ENCODE peak calls at places on chromosomes 11 and 22, in six cellular contexts. W is left lung, I is GM23338, M is progenitor cell of endocrine pancreas, Q is kidney epithelial cell, E is cardiac muscle cell. R is an unnamed sample.

GRCh38 chr11:59114344-59114743 is 7.3 kb downstream of the FAM111B start:
- DNase-seq in W (no peak), I (no peak), M (no peak), Q (no peak), E (no peak), R (no peak)

GRCh38 chr11:66289548-66290331 is 797 bp upstream of the YIF1A start:
- DNase-seq in W (peak), I (peak), M (peak), Q (no peak), E (no peak), R (peak)

GRCh38 chr11:12201016-12201985 is 90.9 kb downstream of the MICAL2 start:
- DNase-seq in W (no peak), I (no peak), M (no peak), Q (peak), E (peak), R (no peak)

GRCh38 chr11:48003926-48004325 is 23.6 kb downstream of the PTPRJ start:
- DNase-seq in W (no peak), I (no peak), M (no peak), Q (no peak), E (no peak), R (no peak)

GRCh38 chr11:85903406-85903805 is 48.2 kb downstream of the CCDC83 start:
- DNase-seq in W (no peak), I (no peak), M (no peak), Q (no peak), E (no peak), R (no peak)

GRCh38 chr11:89441606-89442005 is 49.6 kb downstream of the NOX4 start:
- DNase-seq in W (no peak), I (no peak), M (no peak), Q (no peak), E (no peak), R (no peak)

GRCh38 chr11:89433278-89433677 is 57.9 kb downstream of the NOX4 start:
- DNase-seq in W (no peak), I (no peak), M (no peak), Q (no peak), E (no peak), R (no peak)

GRCh38 chr11:123770712-123771111 is 16.4 kb upstream of the OR6X1 start:
- DNase-seq in W (no peak), I (no peak), M (no peak), Q (no peak), E (no peak), R (no peak)

GRCh38 chr11:124799384-124800225 is 601 bp downstream of the MSANTD2 start:
- DNase-seq in W (peak), I (peak), M (peak), Q (no peak), E (peak), R (peak)

GRCh38 chr11:23112987-23113886 is 253.0 kb upstream of the CCDC179 start:
- DNase-seq in W (no peak), I (peak), M (no peak), Q (peak), E (peak), R (peak)

GRCh38 chr11:94767701-94768601 is at the start of gene AMOTL1:
- DNase-seq in W (peak), I (peak), M (peak), Q (peak), E (peak), R (peak)
- TF ChIP-seq CTCF in W (no peak), I (no peak), M (peak), Q (no peak), E (no peak), R (no peak)

DNA sequence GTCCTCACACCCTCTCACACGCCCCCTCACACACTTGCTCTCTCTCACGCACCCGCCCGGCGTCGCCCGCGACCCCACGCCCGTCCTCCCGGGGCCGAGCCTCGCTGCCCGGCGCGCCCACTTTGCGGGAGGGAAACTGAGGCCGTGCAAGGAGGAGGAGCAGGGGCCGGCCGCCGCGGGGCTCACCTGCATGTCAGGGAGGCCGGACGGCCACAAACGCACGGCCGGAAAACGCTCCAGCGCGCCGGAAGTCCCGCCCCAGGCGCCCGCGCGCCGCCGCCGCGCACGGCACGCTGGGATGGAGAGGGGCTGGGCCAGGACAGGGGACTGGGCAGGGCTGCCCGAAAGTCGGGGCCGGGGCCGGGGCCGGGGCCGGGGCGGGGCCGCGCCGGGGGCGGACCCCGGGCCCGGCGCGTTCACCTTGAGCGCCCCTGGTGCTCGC is at the start of gene CHID1:
- DNase-seq in W (peak), I (peak), M (peak), Q (no peak), E (peak), R (peak)
- TF ChIP-seq CTCF in W (no peak), I (no peak), M (no peak), Q (no peak), E (no peak), R (no peak)

DNA sequence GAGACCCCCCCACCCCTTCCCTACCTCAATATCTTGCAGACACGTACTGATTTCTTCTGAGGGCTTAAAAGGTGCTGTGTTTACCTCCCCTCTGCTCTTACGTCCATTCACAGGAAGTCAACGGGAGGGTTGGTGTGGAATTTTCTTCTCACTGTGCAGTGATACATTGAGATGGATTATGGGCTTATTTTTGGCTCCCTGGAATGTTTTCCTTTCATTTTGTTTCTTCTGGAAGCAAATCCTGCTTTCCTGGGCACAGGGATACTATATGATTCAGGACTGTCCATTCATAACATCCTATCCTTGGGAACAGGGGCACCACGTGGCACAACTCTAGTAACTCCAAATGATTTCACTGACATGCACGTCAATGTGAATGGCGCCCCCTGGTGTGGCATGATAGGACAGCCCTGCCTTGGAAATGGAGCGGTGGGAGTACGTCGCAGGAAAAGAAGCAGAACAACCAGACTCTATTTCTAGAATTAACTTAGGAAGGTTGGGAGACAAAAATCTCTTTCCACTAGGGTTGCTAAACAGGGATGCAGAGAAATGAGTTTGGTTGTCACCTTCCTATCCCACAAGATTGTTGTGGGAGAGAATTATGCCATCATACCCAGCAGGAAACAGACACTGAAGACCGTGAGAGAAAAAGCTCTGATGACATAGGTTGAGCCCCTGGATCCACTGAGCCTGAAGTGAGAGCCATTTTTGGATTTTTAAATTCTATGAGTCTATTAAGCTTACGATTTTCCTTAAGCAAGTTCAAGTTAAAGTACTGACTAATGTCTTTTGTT is 146.5 kb upstream of the RAG2 start:
- DNase-seq in W (peak), I (peak), M (peak), Q (peak), E (peak), R (peak)
- TF ChIP-seq CTCF in W (peak), I (peak), M (peak), Q (peak), E (peak), R (peak)

GRCh38 chr22:48905206-48905975 is 922.3 kb downstream of the BRD1 start:
- DNase-seq in W (no peak), I (no peak), M (no peak), Q (no peak), E (no peak), R (no peak)
- TF ChIP-seq CTCF in W (no peak), I (no peak), M (no peak), Q (no peak), E (no peak), R (no peak)

GRCh38 chr22:36340621-36341020 is 47.1 kb downstream of the MYH9 start:
- DNase-seq in W (no peak), I (no peak), M (no peak), Q (no peak), E (no peak), R (no peak)
- TF ChIP-seq CTCF in W (no peak), I (no peak), M (no peak), Q (no peak), E (no peak), R (no peak)

GRCh38 chr11:44484211-44484610 is 81.3 kb upstream of the CD82 start:
- DNase-seq in W (no peak), I (peak), M (no peak), Q (no peak), E (peak), R (peak)
- TF ChIP-seq CTCF in W (no peak), I (peak), M (peak), Q (peak), E (peak), R (peak)

GRCh38 chr11:115872418-115872817 is 368.2 kb upstream of the CADM1 start:
- DNase-seq in W (no peak), I (no peak), M (no peak), Q (no peak), E (no peak), R (no peak)

GRCh38 chr11:115873813-115874212 is 369.6 kb upstream of the CADM1 start:
- DNase-seq in W (no peak), I (no peak), M (no peak), Q (no peak), E (no peak), R (no peak)

GRCh38 chr11:115871161-115871750 is 367.0 kb upstream of the CADM1 start:
- DNase-seq in W (no peak), I (no peak), M (no peak), Q (no peak), E (no peak), R (no peak)

GRCh38 chr11:115869131-115869530 is 364.9 kb upstream of the CADM1 start:
- DNase-seq in W (no peak), I (no peak), M (no peak), Q (no peak), E (no peak), R (no peak)

GRCh38 chr11:115869780-115870431 is 365.7 kb upstream of the CADM1 start:
- DNase-seq in W (no peak), I (peak), M (no peak), Q (no peak), E (peak), R (peak)
- TF ChIP-seq CTCF in W (peak), I (peak), M (peak), Q (peak), E (peak), R (peak)

GRCh38 chr11:102313225-102313940 is 3.9 kb upstream of the BIRC3 start:
- DNase-seq in W (no peak), I (no peak), M (no peak), Q (no peak), E (peak), R (no peak)

GRCh38 chr11:102306048-102306575 is 11.2 kb upstream of the BIRC3 start:
- DNase-seq in W (peak), I (no peak), M (no peak), Q (no peak), E (no peak), R (no peak)

GRCh38 chr11:102312656-102313055 is 4.6 kb upstream of the BIRC3 start:
- DNase-seq in W (no peak), I (no peak), M (no peak), Q (no peak), E (no peak), R (no peak)

GRCh38 chr11:102306817-102307814 is 10.2 kb upstream of the BIRC3 start:
- DNase-seq in W (no peak), I (no peak), M (no peak), Q (no peak), E (no peak), R (no peak)

DNA sequence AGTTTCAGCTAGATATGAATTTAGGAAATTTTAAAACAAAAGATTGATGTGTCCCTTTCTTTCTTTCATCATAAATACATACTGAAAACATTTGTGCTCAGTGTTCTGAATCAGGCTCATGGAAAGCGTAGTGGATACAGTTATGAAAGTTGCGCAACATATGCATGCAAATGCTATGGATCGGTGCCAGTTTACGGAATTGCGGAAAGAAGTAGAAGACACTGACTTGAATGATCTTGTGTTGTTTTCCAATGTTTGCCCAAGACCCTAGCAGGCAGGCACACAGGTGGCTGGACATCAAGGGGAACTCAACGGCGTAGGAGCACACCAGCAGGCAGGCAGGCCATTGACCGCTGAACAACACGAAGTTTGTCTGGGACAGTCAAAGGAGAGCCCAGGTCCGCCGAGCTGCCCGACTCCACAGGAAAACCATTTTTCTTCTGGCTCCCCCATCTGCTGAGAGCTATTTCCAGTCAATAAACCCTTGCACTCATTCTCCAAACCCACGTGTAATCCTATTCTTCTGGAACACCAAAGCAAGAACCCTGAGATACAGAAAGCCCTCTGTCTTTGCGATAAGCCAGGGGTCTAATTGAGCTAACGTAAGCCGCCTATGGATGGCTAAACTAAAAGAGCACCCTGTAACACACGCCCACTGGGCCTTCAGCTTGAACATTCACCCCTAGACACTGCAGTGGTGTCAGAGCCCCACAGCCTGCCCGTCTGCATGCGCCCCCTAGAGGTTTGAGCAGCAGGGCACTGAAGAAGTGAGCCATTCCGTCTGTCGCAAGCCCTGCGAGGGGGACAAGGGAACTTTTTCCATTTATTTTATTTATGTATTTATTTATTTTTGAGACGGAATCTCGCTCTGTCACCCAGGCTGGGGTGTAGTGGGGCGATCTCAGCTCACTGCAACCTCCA is 7.4 kb upstream of the BIRC3 start:
- DNase-seq in W (no peak), I (peak), M (no peak), Q (no peak), E (no peak), R (no peak)
- TF ChIP-seq CTCF in W (peak), I (peak), M (peak), Q (peak), E (no peak), R (peak)

GRCh38 chr22:25970996-25971811 is 198.1 kb upstream of the SEZ6L start:
- DNase-seq in W (no peak), I (peak), M (no peak), Q (no peak), E (no peak), R (no peak)
- TF ChIP-seq CTCF in W (no peak), I (no peak), M (no peak), Q (no peak), E (no peak), R (no peak)

DNA sequence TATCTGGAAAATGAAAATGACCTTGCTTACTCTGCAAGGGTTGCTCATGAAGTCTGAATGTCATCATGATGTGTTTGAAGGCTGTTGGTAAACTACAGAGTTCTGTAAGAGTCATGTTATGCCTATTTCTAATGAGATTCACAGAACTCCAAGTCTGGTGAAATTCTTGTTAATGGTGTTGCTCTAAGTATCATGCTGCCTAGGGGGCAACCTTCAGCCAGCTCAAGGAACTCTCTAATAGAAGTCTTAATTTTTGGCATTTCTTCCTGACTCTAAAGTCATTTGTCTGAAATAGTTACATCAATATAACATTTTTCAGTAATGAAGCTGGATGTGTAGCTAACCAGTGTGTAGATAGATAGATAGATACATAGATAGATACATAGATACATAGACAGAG is 302.8 kb downstream of the FAT3 start:
- DNase-seq in W (no peak), I (no peak), M (no peak), Q (no peak), E (peak), R (no peak)
- TF ChIP-seq CTCF in W (no peak), I (peak), M (no peak), Q (no peak), E (peak), R (no peak)

R was measured in nephron progenitor cell.